ENCODE peak calls at places on chromosomes 1 and 21, in nine cellular contexts. S, K, X, Y, B, F, U, H and Q are unnamed samples.

GRCh38 chr1:230796626-230797025 is 49.4 kb downstream of the CAPN9 start:
- DNase-seq in U (no peak), F (no peak), S (no peak), X (no peak), H (peak), B (no peak), Y (no peak), K (no peak), Q (peak)

GRCh38 chr1:165645654-165646366 is 14.8 kb downstream of the MGST3 start:
- DNase-seq in F (no peak), Y (no peak), K (peak), B (no peak), S (peak), X (no peak), U (no peak), H (no peak), Q (no peak)

GRCh38 chr1:234214911-234215892 is 158.1 kb upstream of the COA6 start:
- DNase-seq in K (no peak), U (peak), H (no peak), S (peak), B (no peak), F (no peak), Y (no peak), X (no peak), Q (no peak)

GRCh38 chr1:115791816-115792215 is 23.3 kb upstream of the CASQ2 start:
- DNase-seq in K (no peak), X (no peak), S (no peak), H (no peak), F (no peak), B (no peak), U (no peak), Y (no peak), Q (no peak)

GRCh38 chr1:152034654-152035405 is 2.0 kb downstream of the S100A11 start:
- DNase-seq in Y (peak), U (no peak), H (no peak), B (no peak), K (peak), F (peak), X (peak), S (peak), Q (no peak)

GRCh38 chr1:226631229-226632000 is 82.9 kb downstream of the STUM start:
- DNase-seq in S (no peak), H (no peak), K (no peak), F (no peak), B (peak), X (no peak), U (peak), Y (no peak), Q (no peak)

GRCh38 chr1:232933026-232933425 is 17.4 kb upstream of the NTPCR start:
- DNase-seq in U (no peak), K (no peak), Y (no peak), X (no peak), B (no peak), H (no peak), F (no peak), S (no peak), Q (no peak)

GRCh38 chr1:17591814-17592430 is 52.4 kb downstream of the ARHGEF10L start:
- DNase-seq in S (no peak), X (no peak), Y (no peak), B (no peak), F (no peak), U (no peak), K (no peak), H (no peak), Q (no peak)

GRCh38 chr1:98277111-98277510 is 356.3 kb upstream of the DPYD start:
- DNase-seq in S (no peak), U (no peak), F (no peak), Y (no peak), K (no peak), X (no peak), H (no peak), B (no peak), Q (no peak)

GRCh38 chr1:24136956-24137539 is 5.9 kb downstream of the IL22RA1 start:
- DNase-seq in S (no peak), X (no peak), U (peak), K (no peak), H (no peak), Y (no peak), B (no peak), F (no peak), Q (no peak)

GRCh38 chr21:30269803-30270530 is 12.8 kb downstream of the KRTAP24-1 start:
- DNase-seq in H (no peak), Y (no peak), U (no peak), S (no peak), X (no peak), F (no peak), K (no peak), B (no peak), Q (no peak)

GRCh38 chr1:86016076-86016746 is 140.4 kb downstream of the COL24A1 start:
- DNase-seq in X (no peak), B (no peak), F (no peak), Y (no peak), H (no peak), S (no peak), K (no peak), U (no peak), Q (no peak)

GRCh38 chr21:17352937-17353655 is 159.7 kb upstream of the CXADR start:
- DNase-seq in S (no peak), B (no peak), K (no peak), F (no peak), H (no peak), X (no peak), Y (no peak), U (no peak), Q (no peak)

GRCh38 chr1:78787554-78787953 is 137.9 kb downstream of the IFI44 start:
- DNase-seq in S (no peak), F (no peak), K (no peak), Y (no peak), B (no peak), X (no peak), U (no peak), H (no peak), Q (no peak)
- TF ChIP-seq CTCF in S (no peak), F (no peak), K (no peak), Y (no peak), B (no peak), X (no peak), U (no peak), H (no peak), Q (no peak)

DNA sequence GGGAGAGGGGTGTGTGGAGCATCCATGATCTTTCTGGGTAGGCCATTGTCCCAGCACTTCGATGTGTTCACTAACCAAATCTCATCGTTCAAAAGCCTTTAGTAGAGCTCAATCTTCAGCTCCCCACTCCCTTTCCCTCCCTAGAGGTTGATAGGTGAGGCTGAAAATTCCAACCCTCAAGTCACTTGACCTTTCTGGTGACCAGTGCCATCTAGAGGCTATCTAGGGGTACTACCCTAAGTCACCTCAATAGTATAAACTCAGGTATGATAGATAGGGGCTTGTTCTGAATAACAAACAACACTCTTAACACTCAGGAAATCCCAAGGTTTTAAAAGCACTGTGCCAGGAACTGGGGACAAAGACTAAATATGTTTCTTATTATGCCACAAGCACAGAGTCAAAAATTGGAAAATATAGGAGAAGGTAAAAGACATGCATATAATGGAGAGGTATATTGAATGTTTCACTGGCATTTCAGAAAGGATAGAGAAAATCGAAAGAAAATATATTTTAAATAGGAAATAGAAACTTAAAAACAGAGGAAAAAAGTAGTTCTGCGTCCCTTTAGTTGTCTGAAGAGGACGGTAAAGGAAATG is 42.9 kb upstream of the CD53 start:
- DNase-seq in F (no peak), Y (peak), K (no peak), X (peak), H (no peak), B (no peak), U (no peak), S (peak), Q (no peak)
- TF ChIP-seq CTCF in F (no peak), Y (peak), K (no peak), X (peak), H (peak), B (peak), U (peak), S (peak), Q (peak)

GRCh38 chr1:10536133-10536768 is 61.5 kb downstream of the PEX14 start:
- DNase-seq in K (no peak), F (no peak), Y (no peak), B (no peak), S (no peak), U (no peak), H (no peak), X (no peak), Q (no peak)
- TF ChIP-seq CTCF in K (no peak), F (no peak), Y (no peak), B (no peak), S (no peak), U (no peak), H (no peak), X (no peak), Q (peak)

GRCh38 chr1:27321813-27322568 is at the start of gene TMEM222:
- DNase-seq in K (peak), Y (peak), U (peak), H (peak), B (peak), S (peak), X (peak), F (peak), Q (peak)
- TF ChIP-seq CTCF in K (peak), Y (peak), U (peak), H (peak), B (peak), S (no peak), X (peak), F (no peak), Q (peak)

GRCh38 chr1:94926915-94927404 is at the start of gene CNN3:
- DNase-seq in H (peak), U (peak), B (peak), F (peak), S (peak), Y (peak), K (peak), X (peak), Q (peak)

GRCh38 chr1:94924967-94925366 is 1.9 kb downstream of the CNN3 start:
- DNase-seq in B (no peak), U (no peak), S (no peak), Y (peak), F (no peak), X (no peak), H (no peak), K (no peak), Q (no peak)

GRCh38 chr1:94927405-94928175 is 680 bp upstream of the CNN3 start:
- DNase-seq in B (no peak), Y (peak), H (no peak), F (no peak), S (peak), K (peak), X (no peak), U (no peak), Q (no peak)

GRCh38 chr1:94926365-94926914 is 470 bp downstream of the CNN3 start:
- DNase-seq in B (peak), X (peak), F (peak), H (peak), S (peak), U (peak), K (peak), Y (peak), Q (peak)

GRCh38 chr1:94925561-94926364 is 1.1 kb downstream of the CNN3 start:
- DNase-seq in X (peak), S (peak), H (peak), K (peak), B (peak), F (peak), U (peak), Y (peak), Q (peak)
- TF ChIP-seq CTCF in X (no peak), S (no peak), H (no peak), K (no peak), B (no peak), F (no peak), U (no peak), Y (no peak), Q (peak)

GRCh38 chr1:29379438-29380073 is 143.2 kb downstream of the PTPRU start:
- DNase-seq in X (no peak), S (no peak), H (peak), F (peak), Y (no peak), U (no peak), B (no peak), K (no peak), Q (peak)
- TF ChIP-seq CTCF in X (peak), S (peak), H (peak), F (peak), Y (peak), U (peak), B (peak), K (no peak), Q (peak)

GRCh38 chr1:150826299-150826698 is 18.2 kb upstream of the CTSK start:
- DNase-seq in Y (no peak), B (no peak), H (no peak), X (no peak), S (no peak), U (no peak), F (no peak), K (no peak), Q (no peak)

GRCh38 chr1:150832597-150832996 is 24.5 kb upstream of the CTSK start:
- DNase-seq in H (no peak), F (no peak), U (no peak), Y (no peak), X (no peak), B (no peak), K (no peak), S (no peak), Q (no peak)

GRCh38 chr1:150829751-150830150 is 21.7 kb upstream of the CTSK start:
- DNase-seq in K (no peak), U (no peak), Y (no peak), F (no peak), B (no peak), S (no peak), H (no peak), X (no peak), Q (no peak)
- TF ChIP-seq CTCF in K (no peak), U (peak), Y (peak), F (peak), B (peak), S (no peak), H (no peak), X (peak), Q (peak)

GRCh38 chr1:57024855-57025254 is 59.0 kb upstream of the C8B start:
- DNase-seq in U (no peak), H (no peak), S (no peak), Y (no peak), K (no peak), F (no peak), B (no peak), X (no peak), Q (no peak)
- TF ChIP-seq CTCF in U (no peak), H (no peak), S (no peak), Y (no peak), K (no peak), F (no peak), B (no peak), X (no peak), Q (peak)

GRCh38 chr1:53448241-53448841 is 10.9 kb upstream of the DMRTB1 start:
- DNase-seq in F (no peak), S (no peak), X (no peak), K (no peak), Y (no peak), H (no peak), U (no peak), B (no peak), Q (no peak)

GRCh38 chr1:53449026-53449425 is 10.2 kb upstream of the DMRTB1 start:
- DNase-seq in B (no peak), F (no peak), S (no peak), Y (no peak), U (no peak), H (no peak), X (no peak), K (no peak), Q (no peak)

GRCh38 chr1:53447413-53447812 is 11.8 kb upstream of the DMRTB1 start:
- DNase-seq in X (no peak), K (no peak), S (no peak), U (no peak), F (no peak), Y (no peak), B (no peak), H (no peak), Q (no peak)

GRCh38 chr1:53449693-53450092 is 9.5 kb upstream of the DMRTB1 start:
- DNase-seq in X (no peak), B (no peak), F (no peak), U (no peak), K (no peak), Y (no peak), S (no peak), H (no peak), Q (no peak)

DNA sequence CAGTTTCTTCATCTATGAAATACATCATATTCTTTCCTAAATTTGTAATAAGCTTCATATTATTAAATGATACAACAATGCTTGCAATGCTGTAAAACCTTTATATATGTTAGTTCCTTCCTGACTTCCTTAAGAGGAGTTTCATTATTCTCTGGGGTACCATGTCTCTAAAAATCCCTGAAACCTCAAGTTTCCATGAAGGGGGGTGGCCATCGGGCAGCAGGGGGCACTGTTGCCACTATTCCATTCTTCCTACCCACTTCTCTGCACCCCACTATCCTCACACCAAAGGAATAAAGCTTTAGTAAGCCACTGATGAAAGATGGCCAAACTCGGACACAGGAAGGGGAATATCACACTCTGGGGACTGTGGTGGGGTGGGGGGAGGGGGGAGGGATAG is 9.0 kb upstream of the DMRTB1 start:
- DNase-seq in U (no peak), K (no peak), H (no peak), Y (no peak), S (no peak), B (no peak), X (no peak), F (no peak), Q (no peak)
- TF ChIP-seq CTCF in U (peak), K (no peak), H (no peak), Y (peak), S (no peak), B (no peak), X (peak), F (no peak), Q (peak)

GRCh38 chr1:167409183-167409582 is 109.1 kb downstream of the CD247 start:
- DNase-seq in K (no peak), S (no peak), U (no peak), H (no peak), B (no peak), Y (no peak), F (no peak), X (no peak), Q (no peak)
- TF ChIP-seq CTCF in K (no peak), S (no peak), U (no peak), H (peak), B (peak), Y (no peak), F (no peak), X (no peak), Q (peak)